ENCODE peak calls at places on chromosomes 4 and X, in ten cellular contexts. H is EH; Y is activated T-cell treated with anti-CD3 and anti-CD28 coated beads, Interleukin-2, amount 50 U/mL, for 4 hours; T is NCI-H1694; N is lower leg skin; E is NCI-H2029 treated with DMSO at 0.1 percent for 48 hours; P is thyroid gland; M is germinal center; J is iris pigment epithelial cell; C is HT1080. I is an unnamed sample.

GRCh38 chr4:137065306-137065705 is 467.0 kb downstream of the PCDH18 start:
- DNase-seq in T (no peak), C (no peak), J (peak; percentile 49), H (peak; percentile 41), P (no peak), N (no peak), M (no peak), Y (no peak), E (no peak), I (no peak)

GRCh38 chr4:147760176-147760575 is 28.3 kb downstream of the ARHGAP10 start:
- DNase-seq in N (no peak), H (no peak), E (peak; percentile 89), J (no peak), M (no peak), P (no peak), T (no peak), Y (no peak), C (no peak), I (no peak)

GRCh38 chrX:2327423-2327822 is 173.4 kb downstream of the DHRSX start:
- DNase-seq in Y (no peak), J (no peak), P (no peak), M (no peak), C (no peak), N (no peak), E (no peak), H (no peak), T (no peak), I (no peak)

GRCh38 chr4:18882468-18882867 is 860.9 kb upstream of the LCORL start:
- DNase-seq in T (no peak), E (no peak), J (peak; percentile 62), P (peak; percentile 1), C (peak; percentile 81), H (peak; percentile 87), Y (no peak), M (no peak), N (no peak), I (peak; percentile 6)

GRCh38 chrX:45353462-45353861 is 152.8 kb upstream of the DIPK2B start:
- DNase-seq in C (no peak), Y (no peak), P (peak; percentile 6), M (no peak), J (no peak), T (no peak), H (peak; percentile 36), E (no peak), N (no peak), I (no peak)

GRCh38 chrX:22950278-22951266 is 49.2 kb upstream of the DDX53 start:
- DNase-seq in H (peak; percentile 92), Y (no peak), J (peak; percentile 92), N (peak; percentile 13), E (no peak), C (peak; percentile 90), P (no peak), T (no peak), M (no peak), I (peak; percentile 89)

GRCh38 chrX:5236096-5236495 is 992.6 kb downstream of the NLGN4X start:
- DNase-seq in T (no peak), Y (no peak), E (no peak), N (no peak), H (no peak), M (no peak), P (no peak), C (peak; percentile 62), J (no peak), I (peak; percentile 68)

GRCh38 chrX:115592997-115593734 is 32.2 kb downstream of the PLS3 start:
- DNase-seq in C (peak; percentile 70), P (peak; percentile 37), N (no peak), M (no peak), H (peak; percentile 41), Y (no peak), J (peak; percentile 71), E (no peak), T (no peak), I (peak; percentile 43)

GRCh38 chrX:20026278-20026677 is 35.4 kb upstream of the BCLAF3 start:
- DNase-seq in H (peak; percentile 80), E (no peak), C (peak; percentile 60), P (no peak), Y (no peak), N (no peak), T (no peak), J (peak; percentile 8), M (no peak), I (peak; percentile 20)

GRCh38 chrX:57070185-57070984 is 51.0 kb downstream of the SPIN2B start:
- DNase-seq in N (no peak), Y (no peak), M (no peak), T (no peak), J (no peak), E (no peak), P (no peak), C (no peak), H (no peak), I (no peak)

GRCh38 chrX:68183612-68184214 is 249.6 kb downstream of the OPHN1 start:
- DNase-seq in H (peak; percentile 52), N (no peak), E (no peak), P (no peak), C (peak; percentile 20), Y (no peak), M (no peak), J (peak; percentile 46), T (peak; percentile 21), I (peak; percentile 61)

GRCh38 chr4:38857354-38858096 is 908 bp upstream of the TLR6 start:
- DNase-seq in E (no peak), H (peak; percentile 92), J (peak; percentile 95), N (peak; percentile 66), C (peak; percentile 94), M (peak; percentile 53), T (no peak), Y (no peak), P (peak; percentile 15), I (peak; percentile 67)

GRCh38 chr4:48388504-48389154 is 47.3 kb downstream of the SLAIN2 start:
- DNase-seq in P (no peak), H (peak; percentile 77), C (no peak), T (no peak), M (no peak), E (no peak), Y (no peak), N (no peak), J (peak; percentile 65), I (no peak)

GRCh38 chrX:40449396-40449795 is 131.4 kb upstream of the ATP6AP2 start:
- DNase-seq in P (peak; percentile 87), Y (no peak), J (no peak), C (no peak), T (no peak), N (peak; percentile 16), H (no peak), E (peak; percentile 20), M (no peak), I (no peak)

I was measured in A673.